ENCODE peak calls at places on chromosomes 11 and 22, in seven cellular contexts. A, D, E, U, W, R and K are unnamed samples.

GRCh38 chr11:102073253-102073652 is 26.0 kb downstream of the CFAP300 start:
- DNase-seq in A (no peak), D (no peak), E (no peak), U (no peak), W (no peak), R (no peak), K (no peak)

GRCh38 chr22:45009881-45010531 is at the start of gene PHF21B:
- DNase-seq in A (no peak), D (peak), E (peak), U (peak), W (no peak), R (peak), K (no peak)

GRCh38 chr22:44381761-44382454 is 69.2 kb upstream of the SHISAL1 start:
- DNase-seq in A (no peak), D (peak), E (no peak), U (no peak), W (no peak), R (no peak), K (peak)

GRCh38 chr22:45503071-45503815 is 560 bp downstream of the FBLN1 start:
- DNase-seq in A (no peak), D (no peak), E (no peak), U (no peak), W (no peak), R (peak), K (no peak)

GRCh38 chr11:71164621-71165020 is 87.8 kb downstream of the SHANK2 start:
- DNase-seq in A (peak), D (no peak), E (no peak), U (no peak), W (no peak), R (no peak), K (peak)

GRCh38 chr11:35304393-35304790 is 115.0 kb downstream of the SLC1A2 start:
- DNase-seq in A (no peak), D (no peak), E (peak), U (peak), W (no peak), R (peak), K (no peak)

GRCh38 chr22:33747576-33748180 is 172.6 kb downstream of the LARGE1 start:
- DNase-seq in A (no peak), D (no peak), E (no peak), U (peak), W (no peak), R (no peak), K (no peak)

GRCh38 chr22:30564045-30564765 is 10.3 kb downstream of the GAL3ST1 start:
- DNase-seq in A (no peak), D (no peak), E (no peak), U (no peak), W (no peak), R (no peak), K (no peak)

GRCh38 chr11:114321621-114322257 is 25.5 kb downstream of the NNMT start:
- DNase-seq in A (no peak), D (peak), E (peak), U (peak), W (no peak), R (no peak), K (no peak)

GRCh38 chr11:115679945-115680344 is 175.7 kb upstream of the CADM1 start:
- DNase-seq in A (no peak), D (no peak), E (no peak), U (no peak), W (no peak), R (no peak), K (no peak)

GRCh38 chr11:69472053-69472765 is 9.3 kb upstream of the LINC01488 start:
- DNase-seq in A (no peak), D (no peak), E (no peak), U (no peak), W (no peak), R (no peak), K (no peak)
- H3K27ac ChIP-seq in A (no peak), D (no peak), E (no peak), U (no peak), W (no peak), R (no peak), K (no peak)

DNA sequence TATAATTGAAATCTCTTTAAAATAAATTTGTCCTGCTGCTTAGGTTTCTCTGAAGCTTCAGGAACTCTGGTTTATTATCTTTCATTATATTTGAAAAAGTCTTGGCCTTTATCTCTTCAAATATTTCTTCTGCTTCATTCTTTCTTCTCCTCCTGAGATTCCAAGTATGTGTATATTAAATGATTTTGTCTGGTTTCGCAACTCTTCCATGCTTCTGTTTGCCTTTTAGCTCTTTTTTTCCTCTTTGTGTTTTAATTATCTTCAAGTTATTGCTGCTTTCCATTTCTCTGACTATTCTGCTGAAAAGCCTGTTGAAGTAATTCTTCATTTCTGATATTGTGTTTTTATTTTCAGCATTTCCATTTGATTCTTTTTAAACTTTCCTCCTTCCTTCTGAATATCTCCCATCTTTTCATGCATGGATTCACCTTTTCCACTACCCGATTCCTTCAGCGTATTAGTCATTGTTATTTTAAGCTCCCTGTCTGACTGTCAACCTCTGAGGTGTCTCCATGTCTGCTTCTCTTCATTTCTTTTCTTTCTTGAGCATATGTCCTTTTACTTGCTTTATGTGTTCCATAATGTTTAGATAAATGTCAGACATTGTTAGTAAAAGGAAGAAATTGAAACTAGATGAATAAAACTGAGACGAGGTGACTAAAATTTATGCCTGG is 46.6 kb upstream of the CTSC start:
- DNase-seq in A (no peak), D (no peak), E (peak), U (peak), W (no peak), R (no peak), K (no peak)
- H3K27ac ChIP-seq in A (no peak), D (no peak), E (peak), U (peak), W (no peak), R (no peak), K (no peak)

GRCh38 chr11:3222003-3222855 is 3.6 kb upstream of the MRGPRG start:
- DNase-seq in A (peak), D (no peak), E (no peak), U (no peak), W (no peak), R (no peak), K (peak)
- H3K27ac ChIP-seq in A (no peak), D (no peak), E (no peak), U (no peak), W (no peak), R (no peak), K (no peak)

DNA sequence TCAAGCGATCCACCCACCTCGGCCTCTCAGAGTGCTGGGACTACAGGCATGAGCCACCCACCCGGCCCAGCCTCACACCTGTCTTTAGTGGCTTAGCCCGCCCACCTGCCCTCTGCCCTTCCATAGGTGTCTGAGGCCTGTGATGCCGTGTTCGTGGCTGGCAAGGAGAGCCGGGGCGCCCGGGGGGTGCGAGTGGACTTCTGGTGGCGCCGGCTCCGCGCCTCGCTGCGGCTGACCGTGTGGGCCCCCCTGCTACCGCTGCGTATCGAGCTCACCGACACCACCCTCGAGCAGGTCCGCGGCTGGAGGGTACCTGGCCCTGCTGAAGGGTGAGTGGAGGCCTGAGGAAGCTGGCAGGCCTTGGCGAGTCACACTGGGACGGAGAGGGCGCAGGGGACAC is 9.2 kb downstream of the TMEM132A start:
- DNase-seq in A (no peak), D (peak), E (no peak), U (no peak), W (no peak), R (no peak), K (no peak)
- H3K27ac ChIP-seq in A (no peak), D (no peak), E (no peak), U (no peak), W (no peak), R (no peak), K (no peak)